ENCODE peak calls at places on chromosomes 5 and 9, in eight cellular contexts. I is astrocyte; S is brain microvascular endothelial cell; P is skeletal muscle cell; Z is stimulated activated CD4-positive, alpha-beta T cell treated with anti-CD3 and anti-CD28 coated beads, TNF-alpha, amount 100 ng/mL, for 24 hours; N is GM12892; A is activated naive CD4-positive, alpha-beta T cell; T is naive thymus-derived CD8-positive, alpha-beta T cell. G is an unnamed sample.

GRCh38 chr9:121242219-121242954 is 25.6 kb upstream of the GSN start:
- DNase-seq in I (peak), S (peak), P (no peak), Z (no peak), N (no peak), A (no peak), T (no peak), G (no peak)

GRCh38 chr5:156326718-156327259 is at the start of gene SGCD:
- DNase-seq in I (peak), S (peak), P (peak), Z (no peak), N (no peak), A (no peak), T (no peak), G (no peak)

GRCh38 chr5:42268630-42269029 is 154.6 kb upstream of the GHR start:
- DNase-seq in I (peak), S (peak), P (peak), Z (no peak), N (no peak), A (no peak), T (no peak), G (no peak)

GRCh38 chr5:122559676-122560075 is 215.2 kb upstream of the SNX2 start:
- DNase-seq in I (peak), S (no peak), P (no peak), Z (no peak), N (no peak), A (no peak), T (no peak), G (no peak)

GRCh38 chr5:133402781-133403180 is 209.6 kb downstream of the FSTL4 start:
- DNase-seq in I (no peak), S (no peak), P (no peak), Z (no peak), N (no peak), A (no peak), T (no peak), G (no peak)

GRCh38 chr5:178471666-178472065 is 118.5 kb downstream of the COL23A1 start:
- DNase-seq in I (no peak), S (no peak), P (no peak), Z (no peak), N (no peak), A (no peak), T (no peak), G (no peak)

GRCh38 chr9:27865031-27865438 is 291.8 kb upstream of the C9orf72 start:
- DNase-seq in I (peak), S (peak), P (peak), Z (no peak), N (no peak), A (no peak), T (no peak), G (no peak)

GRCh38 chr5:37063739-37064138 is 185.4 kb downstream of the CPLANE1 start:
- DNase-seq in I (no peak), S (no peak), P (no peak), Z (no peak), N (no peak), A (no peak), T (no peak), G (no peak)

GRCh38 chr9:121718063-121718462 is 66.6 kb downstream of the DAB2IP start:
- DNase-seq in I (peak), S (no peak), P (no peak), Z (no peak), N (no peak), A (no peak), T (no peak), G (no peak)

GRCh38 chr5:157575096-157575872 is at the start of gene ADAM19:
- DNase-seq in I (peak), S (no peak), P (no peak), Z (no peak), N (peak), A (no peak), T (no peak), G (peak)

GRCh38 chr5:173581408-173582197 is 34.8 kb downstream of the BOD1 start:
- DNase-seq in I (no peak), S (no peak), P (no peak), Z (no peak), N (peak), A (no peak), T (no peak), G (peak)

GRCh38 chr9:78874056-78874455 is 577.1 kb downstream of the PSAT1 start:
- DNase-seq in I (no peak), S (no peak), P (no peak), Z (no peak), N (no peak), A (no peak), T (no peak), G (no peak)

GRCh38 chr9:114662081-114662989 is 4.7 kb upstream of the TEX53 start:
- DNase-seq in I (no peak), S (peak), P (no peak), Z (peak), N (peak), A (peak), T (peak), G (peak)

GRCh38 chr9:94874316-94874715 is 147.8 kb downstream of the AOPEP start:
- DNase-seq in I (peak), S (peak), P (peak), Z (no peak), N (no peak), A (no peak), T (no peak), G (no peak)

GRCh38 chr9:120935383-120935857 is 8.8 kb upstream of the TRAF1 start:
- DNase-seq in I (peak), S (peak), P (peak), Z (no peak), N (no peak), A (no peak), T (no peak), G (no peak)

GRCh38 chr5:108687599-108688220 is 60.0 kb upstream of the FER start:
- DNase-seq in I (no peak), S (no peak), P (no peak), Z (no peak), N (no peak), A (no peak), T (peak), G (no peak)

GRCh38 chr9:94740191-94740874 is 13.8 kb downstream of the AOPEP start:
- DNase-seq in I (no peak), S (no peak), P (no peak), Z (no peak), N (no peak), A (no peak), T (no peak), G (no peak)

GRCh38 chr5:154865466-154866184 is 7.2 kb downstream of the CNOT8 start:
- DNase-seq in I (no peak), S (no peak), P (no peak), Z (no peak), N (no peak), A (no peak), T (no peak), G (no peak)

GRCh38 chr5:2173067-2173466 is 290.3 kb upstream of the IRX4 start:
- DNase-seq in I (no peak), S (no peak), P (no peak), Z (no peak), N (no peak), A (no peak), T (no peak), G (no peak)

GRCh38 chr5:149834246-149834855 is 104.2 kb downstream of the PPARGC1B start:
- DNase-seq in I (peak), S (peak), P (no peak), Z (peak), N (peak), A (no peak), T (peak), G (peak)

GRCh38 chr9:83447351-83447750 is 90.8 kb downstream of the FRMD3 start:
- DNase-seq in I (no peak), S (no peak), P (no peak), Z (no peak), N (no peak), A (no peak), T (no peak), G (no peak)

GRCh38 chr5:56319281-56320242 is 86.4 kb upstream of the ANKRD55 start:
- DNase-seq in I (peak), S (no peak), P (peak), Z (no peak), N (no peak), A (no peak), T (no peak), G (no peak)

GRCh38 chr5:89849819-89850515 is 559.6 kb downstream of the CETN3 start:
- DNase-seq in I (peak), S (no peak), P (no peak), Z (no peak), N (no peak), A (no peak), T (no peak), G (no peak)

GRCh38 chr5:158852622-158853021 is 247.1 kb downstream of the EBF1 start:
- DNase-seq in I (no peak), S (no peak), P (no peak), Z (no peak), N (no peak), A (no peak), T (no peak), G (no peak)

GRCh38 chr9:134483361-134484184 is 157.3 kb downstream of the RXRA start:
- DNase-seq in I (no peak), S (no peak), P (no peak), Z (no peak), N (no peak), A (no peak), T (no peak), G (no peak)

GRCh38 chr9:95807326-95807947 is 68.1 kb upstream of the ERCC6L2 start:
- DNase-seq in I (no peak), S (no peak), P (peak), Z (no peak), N (no peak), A (no peak), T (no peak), G (no peak)

GRCh38 chr5:170573119-170573518 is 69.3 kb downstream of the KCNIP1 start:
- DNase-seq in I (no peak), S (no peak), P (no peak), Z (no peak), N (no peak), A (no peak), T (no peak), G (no peak)

GRCh38 chr5:169080352-169080938 is 220.5 kb downstream of the SLIT3 start:
- DNase-seq in I (no peak), S (no peak), P (no peak), Z (no peak), N (no peak), A (no peak), T (no peak), G (no peak)

GRCh38 chr9:129834489-129835127 is 467 bp downstream of the C9orf78 start:
- DNase-seq in I (no peak), S (no peak), P (no peak), Z (no peak), N (no peak), A (no peak), T (peak), G (no peak)

GRCh38 chr9:72981433-72981832 is 28.6 kb upstream of the ALDH1A1 start:
- DNase-seq in I (no peak), S (no peak), P (no peak), Z (no peak), N (no peak), A (no peak), T (no peak), G (no peak)

G was measured in progenitor cell of endocrine pancreas.